ENCODE peak calls at places on chromosomes 3 and 15, in seven cellular contexts. A is A549, C is tibial nerve, S is sigmoid colon, M is breast epithelium, O is gastrocnemius medialis, R is heart left ventricle. Z is an unnamed sample.
A peak's percentile ranks its signal among the peaks of the same experiment; 100 is the strongest.

GRCh38 chr3:9779721-9780450 is 10.1 kb upstream of the CAMK1 start:
- DNase-seq in A (no peak), C (no peak), S (no peak), M (no peak), O (no peak), R (no peak), Z (no peak)

GRCh38 chr3:195194559-195195161 is 76.3 kb downstream of the XXYLT1 start:
- DNase-seq in A (no peak), C (no peak), S (peak; percentile 14), M (no peak), O (no peak), R (no peak), Z (no peak)

GRCh38 chr3:126773783-126774182 is 69.7 kb downstream of the CHCHD6 start:
- DNase-seq in A (no peak), C (no peak), S (no peak), M (no peak), O (no peak), R (no peak), Z (no peak)

GRCh38 chr15:90871716-90872480 is 3.5 kb downstream of the FURIN start:
- DNase-seq in A (no peak), C (no peak), S (no peak), M (no peak), O (peak; percentile 62), R (no peak), Z (no peak)

GRCh38 chr15:80461370-80462060 is 57.3 kb downstream of the ARNT2 start:
- DNase-seq in A (no peak), C (no peak), S (no peak), M (no peak), O (no peak), R (no peak), Z (no peak)

GRCh38 chr3:148840419-148840818 is 12.8 kb downstream of the CPB1 start:
- DNase-seq in A (no peak), C (no peak), S (no peak), M (no peak), O (no peak), R (no peak), Z (no peak)

GRCh38 chr15:66019377-66019776 is 150.1 kb downstream of the RAB11A start:
- DNase-seq in A (no peak), C (no peak), S (no peak), M (no peak), O (no peak), R (no peak), Z (no peak)

GRCh38 chr3:8660781-8661180 is 16.2 kb upstream of the SSUH2 start:
- DNase-seq in A (no peak), C (no peak), S (no peak), M (no peak), O (no peak), R (no peak), Z (no peak)

GRCh38 chr15:51382787-51383186 is 41.3 kb downstream of the GLDN start:
- DNase-seq in A (peak; percentile 55), C (no peak), S (no peak), M (no peak), O (no peak), R (no peak), Z (no peak)

GRCh38 chr3:183500349-183500748 is 55.2 kb downstream of the KLHL6 start:
- DNase-seq in A (no peak), C (no peak), S (no peak), M (no peak), O (no peak), R (no peak), Z (no peak)

GRCh38 chr15:74794970-74795349 is 13.1 kb downstream of the CSK start:
- DNase-seq in A (no peak), C (no peak), S (no peak), M (no peak), O (no peak), R (no peak), Z (no peak)
- H3K27ac ChIP-seq in A (no peak overlapping the region), C (no peak overlapping the region), S (no peak overlapping the region), M (no peak overlapping the region), O (no peak overlapping the region), R (no peak overlapping the region), Z (no peak overlapping the region)

DNA sequence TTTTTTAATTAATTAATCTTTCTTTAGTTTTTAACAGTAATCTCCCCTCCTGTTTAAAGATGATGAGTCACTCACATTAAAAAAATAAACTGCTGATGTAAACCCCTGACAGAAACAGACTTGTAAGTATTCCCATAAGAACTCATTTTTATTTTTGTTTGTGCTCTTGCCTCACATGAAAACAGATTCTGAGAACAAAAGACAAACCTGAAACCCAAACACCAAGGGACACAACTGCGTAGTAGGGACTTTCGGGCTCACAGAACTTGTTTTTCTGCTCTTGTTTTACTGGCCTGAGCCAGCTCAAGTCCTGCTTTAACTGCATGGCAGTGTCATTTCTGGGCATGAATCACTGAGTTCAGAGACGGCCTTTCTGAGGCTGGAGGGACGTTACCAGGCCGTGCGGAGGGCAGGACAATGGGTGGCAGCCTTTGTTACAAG is 600.8 kb downstream of the FOXP1 start:
- DNase-seq in A (peak; percentile 48), C (peak; percentile 26), S (peak; percentile 74), M (peak; percentile 80), O (peak; percentile 46), R (peak; percentile 40), Z (peak; percentile 89)
- TF ChIP-seq POLR2A in A (no peak), C (no peak), S (no peak), M (no peak), O (no peak), R (no peak), Z (peak; percentile 64)

DNA sequence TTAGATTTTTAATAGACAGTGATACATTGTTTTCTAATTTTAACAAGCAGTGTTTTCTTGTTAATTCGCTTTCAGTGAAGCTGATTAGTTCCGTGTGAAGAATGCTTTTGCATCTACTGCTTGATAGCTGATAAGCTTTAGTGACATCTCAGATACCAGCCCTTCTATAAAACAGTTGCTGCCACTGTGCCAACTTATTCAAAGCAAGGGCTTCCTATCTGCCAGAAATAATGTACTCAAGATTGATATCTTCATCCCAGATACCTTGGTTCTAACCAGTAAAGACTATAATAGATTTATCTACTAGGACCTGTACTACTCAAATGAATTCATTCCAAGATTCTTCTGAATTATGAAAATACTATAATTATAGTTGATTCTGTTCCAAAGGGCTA is 30.4 kb downstream of the RARB start:
- DNase-seq in A (no peak), C (no peak), S (no peak), M (no peak), O (no peak), R (no peak), Z (no peak)
- H3K27ac ChIP-seq in A (peak overlapping the region; percentile 22), C (no peak overlapping the region), S (no peak overlapping the region), M (peak overlapping the region; percentile 59), O (peak overlapping the region; percentile 47), R (peak overlapping the region; percentile 67), Z (no peak overlapping the region)

GRCh38 chr3:44439499-44440295 is 37.8 kb downstream of the ZNF445 start:
- DNase-seq in A (no peak), C (peak; percentile 29), S (peak; percentile 93), M (peak; percentile 47), O (peak; percentile 54), R (peak; percentile 86), Z (peak; percentile 20)
- TF ChIP-seq POLR2A in A (no peak), C (peak; percentile 29), S (no peak), M (no peak), O (peak; percentile 29), R (no peak), Z (peak; percentile 13)

GRCh38 chr3:108123326-108123725 is 32.5 kb upstream of the CD47 start:
- DNase-seq in A (no peak), C (no peak), S (no peak), M (no peak), O (no peak), R (no peak), Z (no peak)

GRCh38 chr3:108126348-108126747 is 35.5 kb upstream of the CD47 start:
- DNase-seq in A (no peak), C (no peak), S (no peak), M (no peak), O (no peak), R (no peak), Z (no peak)

GRCh38 chr3:108125550-108126071 is 34.8 kb upstream of the CD47 start:
- DNase-seq in A (no peak), C (no peak), S (no peak), M (no peak), O (no peak), R (no peak), Z (no peak)

GRCh38 chr3:108125151-108125540 is 34.3 kb upstream of the CD47 start:
- DNase-seq in A (no peak), C (no peak), S (no peak), M (no peak), O (no peak), R (no peak), Z (no peak)

DNA sequence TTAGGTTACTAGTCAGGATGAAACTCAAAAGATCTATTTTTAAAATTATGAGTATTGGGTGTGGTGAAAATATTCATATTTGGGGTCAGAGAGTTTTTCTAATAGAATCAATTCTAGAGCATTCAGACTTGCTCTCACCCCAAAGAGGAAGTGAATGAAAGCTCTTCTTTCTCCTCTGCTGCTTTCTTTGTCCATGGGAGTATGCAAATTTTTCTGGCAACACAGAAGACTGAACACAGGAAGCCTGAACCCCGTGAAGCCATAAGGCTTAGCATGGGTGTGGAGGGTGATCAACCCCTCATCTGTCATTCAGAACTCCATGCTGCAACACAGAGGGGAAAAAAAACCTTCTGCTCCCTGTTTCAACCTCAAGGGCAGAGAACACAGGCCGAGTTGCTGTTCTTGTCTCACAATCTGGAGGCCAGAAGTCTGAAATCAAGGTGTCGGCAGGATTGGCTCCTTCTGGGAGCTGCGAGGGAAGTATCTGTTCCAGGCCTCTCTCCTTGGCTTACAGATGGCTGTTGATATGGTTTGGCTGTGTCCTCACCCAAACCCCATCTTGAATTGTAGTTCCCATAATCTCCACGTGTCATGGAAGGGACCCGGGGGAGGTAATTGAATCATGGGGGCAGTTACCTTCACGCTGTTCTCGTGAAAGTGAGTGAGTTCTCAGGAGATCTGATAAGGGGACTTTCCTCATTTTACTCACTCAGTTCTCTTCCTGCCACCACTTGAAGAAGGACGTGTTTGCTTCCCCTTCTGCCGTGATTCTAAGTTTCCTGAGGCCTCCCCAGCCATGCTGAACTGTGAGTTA is 33.7 kb upstream of the CD47 start:
- DNase-seq in A (no peak), C (no peak), S (no peak), M (no peak), O (no peak), R (no peak), Z (no peak)
- H3K27ac ChIP-seq in A (no peak overlapping the region), C (no peak overlapping the region), S (no peak overlapping the region), M (no peak overlapping the region), O (no peak overlapping the region), R (no peak overlapping the region), Z (no peak overlapping the region)

DNA sequence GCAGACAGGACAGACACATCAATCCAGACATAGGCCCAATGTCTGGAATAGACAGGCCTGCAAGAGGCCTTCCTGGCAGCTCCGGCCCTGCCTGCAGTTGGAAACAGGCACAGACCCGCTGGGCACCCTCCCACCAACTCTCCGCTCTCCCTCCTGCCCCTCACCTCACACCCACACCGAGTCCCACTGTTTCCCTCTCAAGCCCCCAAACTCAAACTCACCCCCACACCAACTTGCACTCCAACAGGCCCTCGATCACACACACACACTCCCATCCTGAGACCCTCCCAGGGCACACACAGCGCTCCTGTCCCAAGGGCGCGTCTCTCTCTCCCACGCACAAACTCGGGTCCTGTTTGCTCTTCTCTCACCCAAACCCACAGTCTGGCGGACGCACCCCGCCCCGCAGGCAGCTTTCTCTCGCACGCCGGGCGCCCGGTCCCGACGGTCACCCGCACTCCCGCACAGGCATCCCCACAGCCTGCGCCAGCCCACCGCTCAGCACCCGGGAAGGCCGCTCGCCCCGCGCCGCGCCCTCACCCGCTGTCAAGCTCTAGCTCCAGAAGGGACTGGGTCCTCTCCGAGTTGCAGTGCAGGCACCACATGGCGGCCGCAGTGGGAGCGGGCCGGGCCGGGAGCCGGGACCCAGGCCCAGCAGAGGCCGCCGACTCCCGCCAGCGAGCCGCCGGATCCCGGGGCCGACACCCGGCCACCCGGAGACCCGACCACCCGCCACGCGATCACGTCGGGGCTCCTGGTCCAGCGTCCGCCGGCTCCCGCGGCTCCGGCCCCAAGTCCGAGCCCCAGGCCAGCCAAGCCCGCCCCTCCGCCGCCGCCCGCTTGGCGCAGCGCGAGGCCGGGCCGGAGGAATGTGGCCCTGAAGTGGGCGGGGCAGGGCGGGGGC is 106.1 kb downstream of the IQSEC1 start:
- DNase-seq in A (peak; percentile 50), C (no peak), S (no peak), M (no peak), O (no peak), R (no peak), Z (no peak)
- TF ChIP-seq POLR2A in A (peak; percentile 55), C (peak; percentile 58), S (no peak), M (no peak), O (peak; percentile 44), R (peak; percentile 21), Z (peak; percentile 67)

Z was measured in prostate gland.